ENCODE peak calls at places on chromosomes 5 and 9, in five cellular contexts. A is psoas muscle; O is ovary; B is left ventricle myocardium inferior; V is CD4-positive, alpha-beta T cell. K is an unnamed sample.

GRCh38 chr5:22649076-22649475 is 204.1 kb downstream of the CDH12 start:
- DNase-seq in A (no peak), O (no peak), B (no peak), V (no peak), K (peak)

GRCh38 chr9:92165472-92165871 is 50.3 kb upstream of the SPTLC1 start:
- DNase-seq in A (no peak), O (no peak), B (no peak), V (no peak), K (no peak)

GRCh38 chr9:7461791-7462190 is 337.8 kb downstream of the DMAC1 start:
- DNase-seq in A (no peak), O (no peak), B (no peak), V (no peak), K (no peak)

GRCh38 chr5:74643160-74643562 is 2.6 kb upstream of the ENC1 start:
- DNase-seq in A (no peak), O (no peak), B (no peak), V (no peak), K (peak)

GRCh38 chr9:92790542-92791527 is 26.2 kb upstream of the BICD2 start:
- DNase-seq in A (peak), O (peak), B (peak), V (peak), K (peak)

GRCh38 chr9:21392270-21392669 is 7.1 kb upstream of the IFNA2 start:
- DNase-seq in A (no peak), O (no peak), B (no peak), V (no peak), K (no peak)

GRCh38 chr9:109967651-109968331 is 187.8 kb downstream of the PALM2AKAP2 start:
- DNase-seq in A (no peak), O (no peak), B (no peak), V (no peak), K (no peak)

GRCh38 chr5:14050821-14051220 is 92.3 kb upstream of the TRIO start:
- DNase-seq in A (no peak), O (no peak), B (no peak), V (no peak), K (no peak)

GRCh38 chr9:125929846-125930245 is 182.7 kb downstream of the PBX3 start:
- DNase-seq in A (no peak), O (no peak), B (no peak), V (no peak), K (no peak)

GRCh38 chr5:159775890-159776289 is 140.4 kb upstream of the ADRA1B start:
- DNase-seq in A (no peak), O (no peak), B (no peak), V (no peak), K (no peak)

GRCh38 chr5:14937277-14937676 is 65.7 kb upstream of the ANKH start:
- DNase-seq in A (no peak), O (no peak), B (no peak), V (no peak), K (no peak)

GRCh38 chr5:65086234-65086886 is 317.6 kb downstream of the CWC27 start:
- DNase-seq in A (no peak), O (no peak), B (no peak), V (no peak), K (peak)

GRCh38 chr5:71978216-71978615 is 129.1 kb upstream of the MAP1B start:
- DNase-seq in A (no peak), O (no peak), B (no peak), V (no peak), K (no peak)

GRCh38 chr9:4583001-4583400 is 79.1 kb upstream of the PLPP6 start:
- DNase-seq in A (peak), O (no peak), B (no peak), V (no peak), K (no peak)

GRCh38 chr5:95784514-95785302 is 37.8 kb downstream of the GLRX start:
- DNase-seq in A (no peak), O (no peak), B (no peak), V (no peak), K (no peak)

GRCh38 chr5:136058972-136059354 is 30.2 kb downstream of the TGFBI start:
- DNase-seq in A (no peak), O (no peak), B (no peak), V (no peak), K (no peak)

GRCh38 chr9:96458226-96458625 is 8.3 kb downstream of the HABP4 start:
- DNase-seq in A (no peak), O (no peak), B (no peak), V (no peak), K (no peak)

GRCh38 chr9:132804576-132805295 is 73.3 kb downstream of the AK8 start:
- DNase-seq in A (no peak), O (no peak), B (no peak), V (no peak), K (no peak)

GRCh38 chr9:19028835-19029451 is 4.1 kb downstream of the SAXO1 start:
- DNase-seq in A (no peak), O (no peak), B (no peak), V (no peak), K (peak)

GRCh38 chr9:8857330-8858249 is 1058.0 kb upstream of the DMAC1 start:
- DNase-seq in A (peak), O (peak), B (peak), V (no peak), K (no peak)

GRCh38 chr5:169980418-169981053 is at the start of gene INSYN2B:
- DNase-seq in A (peak), O (peak), B (peak), V (no peak), K (peak)

GRCh38 chr5:36392818-36393217 is 91.1 kb upstream of the RANBP3L start:
- DNase-seq in A (no peak), O (no peak), B (no peak), V (no peak), K (no peak)

GRCh38 chr9:26746357-26747072 is 146.1 kb downstream of the CAAP1 start:
- DNase-seq in A (no peak), O (no peak), B (no peak), V (no peak), K (peak)

GRCh38 chr5:94785111-94785510 is 166.6 kb downstream of the SLF1 start:
- DNase-seq in A (no peak), O (no peak), B (no peak), V (no peak), K (no peak)

GRCh38 chr5:143036146-143036927 is 266.2 kb downstream of the ARHGAP26 start:
- DNase-seq in A (no peak), O (no peak), B (no peak), V (no peak), K (no peak)
- TF ChIP-seq CTCF in A (no peak), O (no peak), B (no peak), V (no peak), K (no peak)

DNA sequence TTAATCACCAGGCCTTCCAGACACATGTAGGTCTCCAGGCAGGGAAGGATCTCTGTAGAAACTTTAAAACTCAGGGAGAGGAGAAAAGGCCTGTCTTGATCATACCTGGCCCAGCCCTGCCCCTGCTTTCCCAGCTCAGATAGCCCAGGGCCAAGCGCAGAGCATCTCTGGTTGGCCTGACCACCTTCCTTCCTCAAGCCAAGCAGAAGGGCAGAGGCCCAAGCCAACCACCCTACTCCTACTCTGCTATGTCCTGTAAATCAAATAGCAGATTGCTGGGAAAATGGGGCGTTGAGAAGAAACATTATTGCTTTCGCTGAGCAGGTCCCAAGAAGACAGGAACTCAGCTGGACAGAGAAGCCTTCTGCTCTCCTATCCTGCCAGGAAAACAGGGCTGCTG is 14.3 kb downstream of the ENHO start:
- DNase-seq in A (no peak), O (no peak), B (no peak), V (no peak), K (no peak)
- H3K27ac ChIP-seq in A (no peak), O (no peak), B (no peak), V (no peak), K (no peak)

GRCh38 chr5:157266286-157267007 is 524 bp downstream of the CYFIP2 start:
- DNase-seq in A (no peak), O (no peak), B (no peak), V (peak), K (no peak)
- TF ChIP-seq CTCF in A (no peak), O (no peak), B (no peak), V (no peak), K (no peak)

GRCh38 chr9:73153793-73154227 is 2.1 kb downstream of the ANXA1 start:
- DNase-seq in A (no peak), O (no peak), B (no peak), V (no peak), K (peak)

GRCh38 chr9:73154271-73154670 is 2.6 kb downstream of the ANXA1 start:
- DNase-seq in A (no peak), O (no peak), B (no peak), V (no peak), K (no peak)

GRCh38 chr9:73152953-73153352 is 1.3 kb downstream of the ANXA1 start:
- DNase-seq in A (no peak), O (no peak), B (no peak), V (no peak), K (no peak)

GRCh38 chr9:73151653-73152382 is at the start of gene ANXA1:
- DNase-seq in A (no peak), O (no peak), B (no peak), V (no peak), K (peak)

DNA sequence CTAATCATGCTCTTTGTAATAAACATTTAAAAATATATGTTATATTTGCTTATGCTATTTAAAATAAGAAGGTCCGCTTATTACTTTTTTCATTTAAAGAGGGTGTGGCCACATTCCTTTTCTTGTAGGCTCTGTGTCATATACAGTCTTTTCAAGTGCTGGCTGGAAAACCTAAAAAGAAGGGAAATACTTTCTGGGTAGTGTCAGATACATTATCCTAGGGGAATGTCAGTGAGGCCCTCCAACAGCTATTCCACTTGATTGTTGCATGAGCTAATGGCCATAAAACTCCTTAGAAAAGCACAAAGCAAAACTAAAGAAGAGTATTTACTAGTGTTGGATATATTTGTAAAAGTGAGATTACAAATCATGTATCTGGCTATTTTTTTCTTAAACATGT is 780 bp downstream of the ANXA1 start:
- DNase-seq in A (no peak), O (no peak), B (no peak), V (no peak), K (no peak)
- H3K27ac ChIP-seq in A (peak), O (no peak), B (peak), V (peak), K (peak)

GRCh38 chr9:15277400-15278137 is 29.4 kb downstream of the TTC39B start:
- DNase-seq in A (no peak), O (no peak), B (no peak), V (no peak), K (no peak)
- TF ChIP-seq CTCF in A (peak), O (no peak), B (peak), V (peak), K (peak)

GRCh38 chr5:97229196-97229595 is 46.1 kb upstream of the RIOK2 start:
- DNase-seq in A (no peak), O (no peak), B (no peak), V (no peak), K (peak)

GRCh38 chr5:97231025-97231636 is 48.1 kb upstream of the RIOK2 start:
- DNase-seq in A (no peak), O (no peak), B (no peak), V (no peak), K (peak)

GRCh38 chr5:97224112-97224750 is 41.2 kb upstream of the RIOK2 start:
- DNase-seq in A (no peak), O (no peak), B (no peak), V (no peak), K (no peak)

GRCh38 chr5:97229688-97230285 is 46.7 kb upstream of the RIOK2 start:
- DNase-seq in A (no peak), O (no peak), B (no peak), V (no peak), K (no peak)

DNA sequence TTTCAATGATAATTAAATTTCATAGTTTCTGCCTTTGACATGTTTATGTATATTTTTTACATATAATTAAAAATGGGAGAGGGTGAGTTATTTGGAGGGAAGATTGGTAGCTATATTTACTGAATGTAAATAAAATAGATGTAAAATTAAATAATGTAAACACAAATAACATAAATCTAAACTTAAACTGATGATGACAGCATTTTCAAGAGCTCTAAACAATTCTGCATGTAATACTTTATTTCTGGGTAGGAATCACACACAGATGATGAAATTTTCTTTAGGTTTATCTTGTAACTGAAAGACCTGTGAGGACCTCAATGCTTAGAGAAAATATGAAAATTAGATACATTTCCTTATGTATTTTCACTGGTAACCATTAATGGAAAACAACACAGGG is 42.2 kb upstream of the RIOK2 start:
- DNase-seq in A (no peak), O (no peak), B (no peak), V (no peak), K (no peak)
- H3K27ac ChIP-seq in A (no peak), O (no peak), B (no peak), V (no peak), K (no peak)

GRCh38 chr5:97071993-97072392 is 70.4 kb downstream of the LIX1 start:
- DNase-seq in A (no peak), O (no peak), B (no peak), V (no peak), K (no peak)
- TF ChIP-seq CTCF in A (no peak), O (no peak), B (no peak), V (no peak), K (no peak)

GRCh38 chr9:117747571-117747970 is 43.4 kb downstream of the TLR4 start:
- DNase-seq in A (no peak), O (no peak), B (no peak), V (no peak), K (no peak)

GRCh38 chr9:117744856-117745389 is 40.7 kb downstream of the TLR4 start:
- DNase-seq in A (peak), O (no peak), B (peak), V (no peak), K (no peak)

GRCh38 chr9:117746263-117746662 is 42.1 kb downstream of the TLR4 start:
- DNase-seq in A (no peak), O (no peak), B (no peak), V (no peak), K (no peak)

GRCh38 chr9:117745598-117745997 is 41.4 kb downstream of the TLR4 start:
- DNase-seq in A (no peak), O (no peak), B (no peak), V (no peak), K (no peak)

GRCh38 chr9:117744390-117744789 is 40.2 kb downstream of the TLR4 start:
- DNase-seq in A (no peak), O (no peak), B (no peak), V (no peak), K (no peak)
- H3K27ac ChIP-seq in A (no peak), O (no peak), B (no peak), V (no peak), K (no peak)